ENCODE peak calls at places on chromosomes 5 and 9, in seven cellular contexts. L is ovary, U is transverse colon, D is stomach, W is body of pancreas, X is H1, S is breast epithelium. A is an unnamed sample.

GRCh38 chr5:144336619-144337018 is 165.9 kb downstream of the KCTD16 start:
- DNase-seq in L (no peak), U (no peak), D (no peak), W (no peak), X (no peak), S (no peak), A (no peak)

GRCh38 chr5:146799235-146800015 is 79.1 kb downstream of the PPP2R2B start:
- DNase-seq in L (no peak), U (no peak), D (no peak), W (no peak), X (no peak), S (no peak), A (no peak)

GRCh38 chr9:4630836-4631235 is 31.3 kb upstream of the PLPP6 start:
- DNase-seq in L (no peak), U (no peak), D (no peak), W (no peak), X (no peak), S (no peak), A (no peak)

GRCh38 chr9:88994820-88995180 is 3.5 kb downstream of the S1PR3 start:
- DNase-seq in L (no peak), U (no peak), D (no peak), W (no peak), X (no peak), S (no peak), A (no peak)

GRCh38 chr9:131618785-131619184 is 73.5 kb downstream of the PRRT1B start:
- DNase-seq in L (no peak), U (no peak), D (no peak), W (no peak), X (no peak), S (no peak), A (no peak)

GRCh38 chr9:129612123-129612522 is 8.8 kb downstream of the C9orf50 start:
- DNase-seq in L (no peak), U (no peak), D (no peak), W (no peak), X (no peak), S (no peak), A (no peak)

GRCh38 chr5:66821626-66822429 is 225.6 kb downstream of the MAST4 start:
- DNase-seq in L (no peak), U (no peak), D (no peak), W (no peak), X (no peak), S (no peak), A (no peak)

GRCh38 chr9:89601856-89602562 is 2.8 kb upstream of the GADD45G start:
- DNase-seq in L (no peak), U (no peak), D (no peak), W (no peak), X (peak), S (no peak), A (no peak)

GRCh38 chr9:37942616-37943328 is 38.8 kb upstream of the SLC25A51 start:
- DNase-seq in L (no peak), U (no peak), D (no peak), W (no peak), X (no peak), S (no peak), A (no peak)

GRCh38 chr5:92956886-92957285 is 624.1 kb downstream of the NR2F1-AS1 start:
- DNase-seq in L (no peak), U (no peak), D (no peak), W (no peak), X (no peak), S (no peak), A (no peak)

GRCh38 chr9:37410969-37411785 is 11.3 kb upstream of the GRHPR start:
- DNase-seq in L (no peak), U (no peak), D (no peak), W (no peak), X (peak), S (no peak), A (no peak)

GRCh38 chr5:91306497-91306896 is 76.6 kb downstream of the ARRDC3 start:
- DNase-seq in L (no peak), U (no peak), D (no peak), W (no peak), X (no peak), S (no peak), A (no peak)

GRCh38 chr9:12178634-12179033 is 514.6 kb upstream of the TYRP1 start:
- DNase-seq in L (no peak), U (no peak), D (no peak), W (no peak), X (no peak), S (no peak), A (no peak)

GRCh38 chr5:103119067-103119764 is 722 bp downstream of the GIN1 start:
- DNase-seq in L (no peak), U (no peak), D (no peak), W (no peak), X (no peak), S (no peak), A (no peak)

GRCh38 chr5:103122242-103122641 is 2.1 kb downstream of the PPIP5K2 start:
- DNase-seq in L (no peak), U (no peak), D (no peak), W (no peak), X (no peak), S (no peak), A (no peak)

GRCh38 chr5:103120607-103121200 is 603 bp downstream of the PPIP5K2 start:
- DNase-seq in L (no peak), U (peak), D (no peak), W (no peak), X (no peak), S (no peak), A (no peak)

GRCh38 chr5:103117471-103117991 is 2.4 kb downstream of the GIN1 start:
- DNase-seq in L (no peak), U (no peak), D (no peak), W (no peak), X (no peak), S (no peak), A (no peak)

DNA sequence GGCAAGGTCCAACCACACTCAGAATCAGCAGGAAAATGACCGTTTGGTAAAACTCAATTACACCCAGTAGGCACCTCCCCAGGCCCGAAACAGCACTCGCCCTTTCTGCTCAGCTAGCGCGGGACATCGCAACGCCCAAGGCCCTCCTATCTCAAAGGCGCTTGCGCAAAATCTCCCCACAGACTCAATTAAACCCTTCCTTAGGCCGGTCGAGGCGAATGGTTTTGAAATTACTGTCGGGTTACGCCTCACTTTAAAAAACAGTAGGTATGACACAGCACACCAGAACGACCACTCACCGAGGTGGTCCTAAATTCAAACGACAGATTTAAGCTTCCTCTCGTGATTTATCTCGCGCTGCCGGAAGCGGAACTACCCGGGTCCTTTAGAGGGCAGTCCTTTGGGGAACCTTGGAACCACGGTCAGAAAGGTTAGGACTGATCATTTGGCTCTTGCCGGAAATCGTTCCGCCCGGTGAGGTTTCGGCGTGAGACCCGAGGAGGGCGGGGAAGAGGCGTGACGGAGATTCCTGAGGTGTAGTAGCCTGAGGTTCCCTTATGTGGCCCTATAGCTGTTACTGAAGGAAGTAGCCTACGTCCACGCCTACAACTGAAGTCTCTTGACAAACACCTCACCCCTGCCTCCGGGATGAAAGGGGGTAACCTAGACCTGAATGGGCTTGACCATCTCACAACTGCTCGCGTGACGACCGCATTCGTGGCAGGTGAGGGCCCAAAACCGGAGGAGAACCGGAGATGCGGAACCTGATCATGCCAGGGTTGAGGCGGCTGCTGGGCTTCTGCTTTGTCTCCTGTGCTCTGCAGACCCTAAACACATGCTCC is at the start of the genes GIN1 and PPIP5K2:
- DNase-seq in L (peak), U (peak), D (peak), W (peak), X (peak), S (peak), A (peak)
- TF ChIP-seq POLR2A in L (peak), U (peak), D (peak), W (peak), X (peak), S (no peak), A (peak)

DNA sequence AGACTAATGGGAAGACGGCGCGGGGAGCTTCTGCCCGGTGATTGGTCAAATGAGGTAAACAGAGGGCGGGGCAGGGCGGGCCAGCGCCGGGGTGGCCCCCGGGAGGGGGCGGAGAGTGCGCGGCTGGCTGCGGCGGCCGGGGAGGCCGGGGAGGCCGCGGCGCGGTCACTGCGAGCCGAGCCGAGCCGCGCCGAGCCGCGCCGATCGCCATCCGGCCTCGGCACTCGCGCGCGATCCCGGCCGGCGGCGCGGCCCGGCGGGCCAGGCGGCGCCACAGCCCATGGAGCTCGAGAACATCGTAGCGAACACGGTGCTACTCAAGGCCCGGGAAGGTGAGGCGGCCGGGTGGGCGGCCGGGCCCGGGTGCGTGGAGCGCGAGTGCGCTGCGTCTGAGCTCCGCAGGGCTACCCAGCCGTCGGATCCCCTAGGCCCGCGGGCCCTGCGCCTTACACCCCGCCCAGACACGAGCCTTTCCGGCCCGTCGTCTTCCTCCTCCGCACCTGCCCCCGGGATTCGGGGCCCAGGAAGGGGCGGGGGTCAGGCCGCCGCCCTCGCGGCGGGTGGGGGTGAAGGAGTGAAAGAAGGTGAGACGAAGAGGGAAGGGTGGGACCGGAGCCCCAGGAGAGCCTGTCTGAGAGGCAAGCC is at the start of gene GRK6:
- DNase-seq in L (peak), U (peak), D (peak), W (peak), X (no peak), S (peak), A (peak)
- TF ChIP-seq POLR2A in L (peak), U (peak), D (no peak), W (no peak), X (no peak), S (no peak), A (peak)

DNA sequence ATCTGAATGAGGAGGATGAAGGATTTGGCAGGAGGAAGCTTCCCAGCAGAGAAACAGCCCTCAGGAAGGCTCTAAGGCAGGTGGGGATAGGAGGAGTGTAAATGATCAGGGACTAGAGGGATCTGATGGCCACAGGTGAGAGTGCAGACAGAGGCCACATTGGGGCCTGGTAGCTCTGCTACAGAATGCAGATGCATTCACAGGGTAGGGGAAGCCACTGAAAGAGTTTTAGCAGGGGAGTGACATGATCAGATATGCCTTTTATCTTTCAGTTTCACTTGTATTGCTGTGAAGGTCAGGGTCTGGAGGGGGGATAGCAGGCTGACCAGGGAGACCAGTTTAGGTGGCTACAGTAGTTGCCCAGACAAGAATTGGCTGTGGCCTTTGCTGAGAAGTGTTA is 3.0 kb downstream of the TXNDC15 start:
- DNase-seq in L (no peak), U (no peak), D (no peak), W (no peak), X (no peak), S (no peak), A (no peak)
- TF ChIP-seq POLR2A in L (no peak), U (no peak), D (no peak), W (no peak), X (no peak), S (no peak), A (no peak)

GRCh38 chr9:127495884-127496555 is 44.7 kb downstream of the LRSAM1 start:
- DNase-seq in L (no peak), U (no peak), D (no peak), W (no peak), X (no peak), S (no peak), A (no peak)
- TF ChIP-seq POLR2A in L (no peak), U (no peak), D (no peak), W (no peak), X (no peak), S (no peak), A (no peak)